ENCODE peak calls at places on chromosomes 6 and 20, in four cellular contexts. C, X, G and J are unnamed samples.

GRCh38 chr20:18058661-18059467 is 1.1 kb upstream of the OVOL2 start:
- DNase-seq in X (peak), G (no peak), C (peak), J (peak)

GRCh38 chr20:37803476-37804307 is 99.2 kb upstream of the VSTM2L start:
- DNase-seq in X (no peak), G (no peak), C (no peak), J (no peak)

GRCh38 chr20:49989234-49990065 is 6.7 kb downstream of the SNAI1 start:
- DNase-seq in G (no peak), C (no peak), X (peak), J (no peak)

GRCh38 chr6:35776364-35777215 is at the start of gene CLPSL2:
- DNase-seq in C (peak), G (no peak), X (peak), J (no peak)

GRCh38 chr6:113351183-113351834 is 505.8 kb upstream of the MARCKS start:
- DNase-seq in G (no peak), X (no peak), C (no peak), J (no peak)

GRCh38 chr6:33299237-33299944 is 649 bp upstream of the RGL2 start:
- DNase-seq in C (peak), G (peak), X (peak), J (peak)

GRCh38 chr6:140789466-140789865 is 1343.3 kb upstream of the GJE1 start:
- DNase-seq in C (no peak), X (no peak), G (no peak), J (no peak)

GRCh38 chr6:107730106-107730505 is 94.0 kb downstream of the SCML4 start:
- DNase-seq in C (no peak), X (no peak), G (no peak), J (no peak)

GRCh38 chr20:56278205-56278604 is 29.7 kb downstream of the MC3R start:
- DNase-seq in G (no peak), C (no peak), X (no peak), J (no peak)

GRCh38 chr20:62030834-62031434 is 34.7 kb downstream of the TAF4 start:
- DNase-seq in C (no peak), G (no peak), X (no peak), J (no peak)

GRCh38 chr6:2026133-2026532 is 219.3 kb downstream of the GMDS start:
- DNase-seq in X (no peak), G (peak), C (no peak), J (no peak)

GRCh38 chr6:96520851-96521115 is 823 bp upstream of the UFL1 start:
- DNase-seq in C (no peak), G (no peak), X (peak), J (no peak)

GRCh38 chr6:81997091-81997926 is 244.8 kb upstream of the TENT5A start:
- DNase-seq in G (no peak), X (peak), C (no peak), J (no peak)

GRCh38 chr6:106381871-106382270 is 21.4 kb downstream of the CRYBG1 start:
- DNase-seq in C (no peak), G (no peak), X (no peak), J (no peak)

GRCh38 chr20:47090835-47091234 is 196.2 kb downstream of the EYA2 start:
- DNase-seq in X (no peak), C (no peak), G (no peak), J (no peak)

GRCh38 chr6:8743146-8743745 is 307.9 kb upstream of the SLC35B3 start:
- DNase-seq in G (no peak), X (no peak), C (no peak), J (no peak)

GRCh38 chr6:27176096-27176495 is 71.4 kb upstream of the PRSS16 start:
- DNase-seq in X (peak), C (no peak), G (peak), J (no peak)

GRCh38 chr6:140480852-140481251 is 1106.4 kb upstream of the CITED2 start:
- DNase-seq in C (no peak), G (peak), X (no peak), J (no peak)